ENCODE peak calls at places on chromosomes 4 and X, in four cellular contexts. O is HepG2, I is GM12878, B is K562. H is an unnamed sample.

GRCh38 chrX:136619889-136620505 is 28.0 kb upstream of the CD40LG start:
- DNase-seq in I (no peak), O (no peak), B (no peak), H (no peak)

GRCh38 chr4:7987148-7987989 is 47.7 kb upstream of the AFAP1 start:
- DNase-seq in O (peak; percentile 69), I (peak; percentile 23), B (peak; percentile 73), H (no peak)

GRCh38 chr4:176565044-176565443 is 227.7 kb downstream of the VEGFC start:
- DNase-seq in O (no peak), B (no peak), I (no peak), H (no peak)

GRCh38 chr4:1082215-1083182 is 30.9 kb downstream of the RNF212 start:
- DNase-seq in O (no peak), I (no peak), B (no peak), H (no peak)

GRCh38 chr4:74624351-74625151 is 169.8 kb downstream of the BTC start:
- DNase-seq in B (peak; percentile 15), I (no peak), O (peak; percentile 85), H (no peak)

GRCh38 chrX:135521405-135522131 is 1.1 kb downstream of the INTS6L start:
- DNase-seq in I (peak; percentile 64), O (no peak), B (peak; percentile 93), H (peak; percentile 62)

GRCh38 chr4:105164548-105164947 is 17.9 kb downstream of the TET2 start:
- DNase-seq in I (no peak), O (no peak), B (no peak), H (no peak)

GRCh38 chr4:124262211-124263179 is 450.0 kb downstream of the ANKRD50 start:
- DNase-seq in O (peak; percentile 53), B (peak; percentile 77), I (peak; percentile 11), H (peak; percentile 52)

GRCh38 chrX:124435616-124436015 is 89.3 kb downstream of the SH2D1A start:
- DNase-seq in B (no peak), O (no peak), I (no peak), H (no peak)

GRCh38 chrX:131271274-131271673 is 17.8 kb downstream of the IGSF1 start:
- DNase-seq in B (no peak), O (no peak), I (no peak), H (no peak)

GRCh38 chr4:53785996-53786395 is 194.7 kb upstream of the LNX1 start:
- DNase-seq in O (no peak), B (no peak), I (no peak), H (no peak)

GRCh38 chrX:107673401-107673800 is 45.1 kb downstream of the PRPS1 start:
- DNase-seq in I (no peak), O (no peak), B (no peak), H (no peak)

GRCh38 chr4:2251795-2252529 is 9.9 kb downstream of the MXD4 start:
- DNase-seq in B (no peak), O (no peak), I (no peak), H (no peak)

DNA sequence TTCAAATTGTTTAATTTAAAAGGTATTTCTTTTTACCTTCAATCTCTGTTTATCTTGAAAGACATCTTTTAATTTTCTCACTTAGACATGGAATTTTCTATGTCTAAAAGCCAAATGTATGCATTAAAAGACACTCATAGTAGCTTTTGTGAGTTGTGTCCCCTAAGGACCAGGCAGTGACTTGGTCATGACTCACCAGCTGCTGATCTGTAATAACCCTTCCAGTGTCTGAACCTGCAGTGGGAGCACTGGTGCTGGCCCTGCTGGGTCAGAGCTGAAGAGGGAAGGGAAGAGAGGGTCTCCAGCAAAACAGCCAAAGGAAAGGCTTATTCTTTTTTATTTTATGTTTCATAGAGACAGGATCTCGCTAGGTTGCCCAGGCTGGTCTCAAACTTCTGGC is 31.1 kb upstream of the SH3D19 start:
- DNase-seq in O (no peak), I (no peak), B (no peak), H (no peak)
- TF ChIP-seq BRCA1 in O (no peak), I (no peak), B (no peak), H (no peak)

GRCh38 chr4:76013540-76013939 is 6.2 kb upstream of the CXCL9 start:
- DNase-seq in I (no peak), B (no peak), O (no peak), H (no peak)

GRCh38 chr4:76011700-76012387 is 4.5 kb upstream of the CXCL9 start:
- DNase-seq in I (peak; percentile 60), B (no peak), O (no peak), H (no peak)

GRCh38 chr4:76017056-76017686 is 6.1 kb downstream of the CXCL10 start:
- DNase-seq in O (no peak), I (no peak), B (no peak), H (no peak)

GRCh38 chr4:76012388-76012801 is 5.1 kb upstream of the CXCL9 start:
- DNase-seq in B (no peak), I (no peak), O (no peak), H (no peak)

DNA sequence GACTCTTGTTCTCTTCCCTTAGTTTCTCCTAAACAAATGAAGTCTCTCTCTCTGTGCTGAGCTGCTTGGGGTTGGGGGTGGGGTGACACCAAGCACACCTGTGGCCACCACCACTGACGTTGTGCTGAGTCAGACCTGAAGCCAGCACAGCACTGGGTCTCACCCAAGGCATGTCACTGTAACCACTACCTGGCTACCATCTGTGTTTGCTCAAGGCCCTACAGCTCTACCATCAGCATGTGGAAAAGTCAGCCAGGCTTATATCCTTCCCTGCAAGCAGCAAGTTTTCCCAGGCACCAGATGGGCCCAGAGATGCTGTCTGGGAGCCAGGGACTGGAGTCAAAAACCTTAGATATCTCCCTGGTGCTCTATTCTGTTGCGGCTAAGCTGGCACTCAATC is 6.9 kb downstream of the CXCL10 start:
- DNase-seq in I (peak; percentile 37), B (peak; percentile 21), O (no peak), H (no peak)
- H2AFZ ChIP-seq in I (no peak overlapping the region), B (no peak overlapping the region), O (no peak overlapping the region), H (peak overlapping the region; percentile 93)

GRCh38 chrX:15310117-15310516 is 5.3 kb downstream of the ASB11 start:
- DNase-seq in O (no peak), B (peak; percentile 20), I (no peak), H (no peak)
- TF ChIP-seq BRCA1 in O (no peak), B (no peak), I (no peak), H (no peak)

GRCh38 chrX:15298780-15299179 is 16.7 kb downstream of the ASB11 start:
- DNase-seq in O (no peak), B (no peak), I (no peak), H (no peak)
- H2AFZ ChIP-seq in O (peak overlapping the region; percentile 42), B (no peak overlapping the region), I (no peak overlapping the region), H (no peak overlapping the region)

GRCh38 chrX:154059231-154059630 is 38.3 kb downstream of the MECP2 start:
- DNase-seq in O (no peak), I (no peak), B (no peak), H (no peak)
- TF ChIP-seq BRCA1 in O (no peak), I (no peak), B (no peak), H (no peak)

GRCh38 chrX:39476596-39476995 is 621.2 kb downstream of the BCOR start:
- DNase-seq in O (no peak), I (no peak), B (peak; percentile 31), H (no peak)

GRCh38 chrX:39475372-39475771 is 622.4 kb downstream of the BCOR start:
- DNase-seq in O (no peak), B (peak; percentile 22), I (no peak), H (no peak)

GRCh38 chrX:39477031-39477430 is 620.7 kb downstream of the BCOR start:
- DNase-seq in B (no peak), I (no peak), O (no peak), H (no peak)

GRCh38 chrX:39479856-39480255 is 617.9 kb downstream of the BCOR start:
- DNase-seq in I (no peak), O (no peak), B (no peak), H (no peak)

DNA sequence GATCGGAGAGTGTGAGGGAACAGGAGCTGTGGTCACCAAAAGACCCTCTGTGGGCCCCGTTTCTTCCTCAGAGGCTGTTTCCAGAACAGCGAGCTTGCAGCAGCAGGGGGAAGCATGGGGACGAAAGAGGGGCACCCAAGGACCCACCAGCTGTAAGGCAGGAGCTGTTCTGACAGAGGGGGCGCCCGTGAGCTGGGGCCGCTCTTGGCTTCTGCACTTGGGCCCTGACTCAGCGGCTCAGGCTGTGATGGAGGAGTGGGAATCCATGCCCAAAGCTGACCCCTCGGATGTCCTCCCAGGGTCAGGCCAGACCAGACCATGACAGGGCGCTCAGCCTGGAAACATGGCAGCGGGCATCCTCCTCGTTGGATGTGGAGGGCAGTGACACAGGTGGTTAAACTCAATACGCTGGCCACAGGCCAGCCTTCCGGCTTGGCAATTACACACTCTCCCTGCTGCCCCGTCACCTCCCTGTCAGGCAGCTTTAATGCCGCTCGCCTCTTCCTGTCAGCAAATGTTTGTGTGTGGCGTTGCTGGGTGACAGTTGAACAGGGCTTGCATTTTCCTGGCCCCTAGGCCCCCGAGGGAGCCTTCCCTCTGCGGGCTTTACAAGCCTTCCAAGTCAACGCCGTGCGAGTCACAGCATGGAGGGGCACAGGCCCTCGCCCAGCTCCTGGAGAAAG is 620.2 kb downstream of the BCOR start:
- DNase-seq in I (no peak), O (no peak), B (peak; percentile 29), H (peak; percentile 2)
- H2AFZ ChIP-seq in I (no peak overlapping the region), O (no peak overlapping the region), B (peak overlapping the region; percentile 79), H (no peak overlapping the region)

DNA sequence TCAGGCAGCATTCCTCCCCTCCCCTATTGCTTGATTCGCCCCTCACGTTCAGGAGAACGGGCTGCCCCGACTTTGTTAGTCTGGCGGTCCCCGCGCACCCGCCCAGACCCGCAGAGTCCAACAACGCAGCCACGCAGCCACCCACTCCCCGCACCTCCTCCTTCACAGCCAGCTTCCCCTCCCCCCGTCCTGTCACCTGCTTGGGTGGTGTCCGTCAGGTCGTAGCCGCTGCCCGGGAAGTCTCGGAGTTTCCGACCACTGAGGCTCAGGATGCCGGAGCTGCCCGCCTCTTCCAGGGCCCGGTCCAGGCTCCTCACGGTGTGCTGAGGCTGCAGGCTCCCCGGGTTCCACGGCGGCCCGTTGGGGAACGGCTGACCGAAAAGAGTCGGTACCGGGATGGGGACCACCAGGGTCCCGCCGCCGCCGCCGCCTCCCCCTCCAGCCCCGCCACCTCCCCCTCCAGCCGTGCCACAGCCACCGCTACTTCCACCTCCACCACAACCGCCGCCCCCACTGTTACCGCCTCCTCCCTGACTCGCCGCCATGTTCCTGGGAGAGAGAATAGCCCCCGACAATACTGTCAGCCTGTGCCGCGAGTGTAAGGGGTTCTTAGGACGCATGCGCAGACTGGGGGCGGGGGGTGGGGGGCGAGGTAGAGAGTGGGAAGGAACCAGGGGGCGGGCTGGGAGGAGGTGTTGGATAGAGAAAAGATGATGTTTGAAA is at the start of gene LRCH2:
- DNase-seq in O (no peak), I (no peak), B (no peak), H (peak; percentile 55)
- TF ChIP-seq BRCA1 in O (no peak), I (no peak), B (no peak), H (no peak)

H was measured in H1.